ENCODE peak calls at places on chromosome 19, in nine cellular contexts. K is kidney, S is body of pancreas, Z is HL-60, J is tibial artery, C is tibial nerve, A is cardiac muscle cell, U is dorsolateral prefrontal cortex, B is astrocyte. W is an unnamed sample.

GRCh38 chr19:12703056-12703455 is 6.6 kb upstream of the FBXW9 start:
- DNase-seq in Z (no peak), S (no peak), K (no peak), U (no peak), J (no peak), C (no peak), B (peak; percentile 11), A (peak; percentile 44), W (no peak)

GRCh38 chr19:34179066-34179465 is 6.8 kb downstream of the LSM14A start:
- DNase-seq in K (no peak), B (no peak), S (no peak), U (no peak), C (no peak), A (no peak), J (no peak), Z (no peak), W (no peak)

GRCh38 chr19:13795595-13796300 is 505 bp downstream of the ZSWIM4 start:
- DNase-seq in A (peak; percentile 30), S (peak; percentile 39), Z (no peak), K (no peak), B (no peak), J (peak; percentile 73), C (no peak), U (no peak), W (no peak)

GRCh38 chr19:5585461-5586299 is 17.9 kb upstream of the TINCR start:
- DNase-seq in A (peak; percentile 73), C (no peak), S (peak; percentile 48), K (peak; percentile 79), U (no peak), B (no peak), Z (no peak), J (no peak), W (no peak)

GRCh38 chr19:10742494-10742893 is 24.6 kb downstream of the DNM2 start:
- DNase-seq in Z (no peak), A (no peak), B (no peak), C (no peak), K (no peak), J (no peak), U (no peak), S (no peak), W (no peak)

GRCh38 chr19:19230999-19231398 is 19.2 kb downstream of the NCAN start:
- DNase-seq in J (no peak), Z (no peak), U (no peak), C (no peak), A (no peak), B (no peak), K (no peak), S (no peak), W (no peak)

GRCh38 chr19:1214862-1215731 is 9.5 kb downstream of the STK11 start:
- DNase-seq in K (peak; percentile 89), S (peak; percentile 66), Z (no peak), C (no peak), B (no peak), U (no peak), J (peak; percentile 95), A (no peak), W (peak; percentile 77)

GRCh38 chr19:1491114-1491848 is at the start of gene REEP6:
- DNase-seq in J (no peak), U (no peak), Z (no peak), K (no peak), C (no peak), B (no peak), A (no peak), S (no peak), W (no peak)

GRCh38 chr19:38730731-38731589 is 13.3 kb downstream of the CAPN12 start:
- DNase-seq in U (peak; percentile 16), C (no peak), Z (no peak), S (no peak), A (no peak), J (peak; percentile 62), K (peak; percentile 75), B (no peak), W (no peak)

GRCh38 chr19:49541914-49542313 is 14.1 kb downstream of the RCN3 start:
- DNase-seq in Z (no peak), U (no peak), S (no peak), A (no peak), J (no peak), K (no peak), C (no peak), B (no peak), W (no peak)

GRCh38 chr19:4060621-4061177 is 6.0 kb downstream of the ZBTB7A start:
- DNase-seq in C (no peak), U (no peak), S (peak; percentile 49), A (no peak), J (no peak), Z (no peak), B (no peak), K (no peak), W (no peak)
- H3K27ac ChIP-seq in C (peak overlapping the region; percentile 100), U (peak overlapping the region; percentile 96), S (peak overlapping the region; percentile 97), A (no peak overlapping the region), J (peak overlapping the region; percentile 99), Z (peak overlapping the region; percentile 58), B (no peak overlapping the region), K (peak overlapping the region; percentile 92), W (peak overlapping the region; percentile 96)

DNA sequence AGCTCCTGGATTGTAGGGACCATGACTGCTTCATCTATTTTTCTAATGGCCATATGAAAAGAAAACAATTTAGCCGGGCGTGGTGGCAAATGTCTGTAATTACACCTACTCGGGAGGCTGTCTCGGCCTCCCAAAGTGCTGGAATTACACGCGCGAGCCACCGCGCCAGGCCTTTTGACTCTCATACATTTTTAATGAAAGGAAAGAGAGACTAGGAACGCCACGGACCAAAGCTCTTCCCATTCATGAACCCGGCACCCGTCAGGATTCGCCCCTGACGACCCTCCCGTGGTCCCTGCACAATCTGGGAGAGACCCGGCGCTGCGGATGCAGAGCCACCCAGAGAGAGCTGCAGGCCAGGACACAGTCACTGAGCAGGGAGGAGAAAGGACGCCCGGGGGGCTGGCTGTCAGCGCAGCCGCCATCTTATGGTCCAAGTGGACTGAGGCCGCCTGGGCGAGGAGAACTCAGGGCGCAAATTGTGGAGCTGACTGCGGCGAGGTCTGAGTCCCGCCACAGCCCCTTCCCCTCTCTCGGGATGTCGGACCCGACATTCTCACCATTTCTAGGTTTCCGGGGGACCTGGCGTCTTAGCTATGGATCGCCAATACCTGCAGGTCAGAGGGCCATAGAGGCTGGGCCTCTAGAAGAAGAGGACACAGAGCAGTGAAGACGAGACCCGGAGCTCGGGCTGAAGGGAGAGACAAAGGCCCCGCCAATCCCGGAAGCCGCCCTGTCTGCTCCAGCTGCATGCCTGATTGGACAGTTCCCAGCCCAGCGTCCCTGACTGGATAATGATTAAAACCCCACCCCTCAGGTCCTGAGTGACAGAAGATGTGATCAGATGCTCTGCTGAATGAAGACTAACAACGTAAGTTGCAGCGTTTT is at the start of gene ZNF681:
- DNase-seq in B (peak; percentile 87), S (peak; percentile 89), A (peak; percentile 92), Z (no peak), U (peak; percentile 72), J (peak; percentile 91), C (peak; percentile 81), K (peak; percentile 96), W (peak; percentile 89)
- TF ChIP-seq CTCF in B (peak; percentile 12), S (peak; percentile 7), A (peak; percentile 10), Z (no peak), U (no peak), J (no peak), C (no peak), K (no peak), W (peak; percentile 25)

GRCh38 chr19:40234429-40235237 is 8.1 kb upstream of the CCNP start:
- DNase-seq in U (no peak), K (peak; percentile 72), Z (no peak), B (no peak), S (no peak), A (no peak), C (no peak), J (no peak), W (no peak)
- H3K27ac ChIP-seq in U (no peak overlapping the region), K (no peak overlapping the region), Z (no peak overlapping the region), B (no peak overlapping the region), S (no peak overlapping the region), A (no peak overlapping the region), C (no peak overlapping the region), J (no peak overlapping the region), W (no peak overlapping the region)

DNA sequence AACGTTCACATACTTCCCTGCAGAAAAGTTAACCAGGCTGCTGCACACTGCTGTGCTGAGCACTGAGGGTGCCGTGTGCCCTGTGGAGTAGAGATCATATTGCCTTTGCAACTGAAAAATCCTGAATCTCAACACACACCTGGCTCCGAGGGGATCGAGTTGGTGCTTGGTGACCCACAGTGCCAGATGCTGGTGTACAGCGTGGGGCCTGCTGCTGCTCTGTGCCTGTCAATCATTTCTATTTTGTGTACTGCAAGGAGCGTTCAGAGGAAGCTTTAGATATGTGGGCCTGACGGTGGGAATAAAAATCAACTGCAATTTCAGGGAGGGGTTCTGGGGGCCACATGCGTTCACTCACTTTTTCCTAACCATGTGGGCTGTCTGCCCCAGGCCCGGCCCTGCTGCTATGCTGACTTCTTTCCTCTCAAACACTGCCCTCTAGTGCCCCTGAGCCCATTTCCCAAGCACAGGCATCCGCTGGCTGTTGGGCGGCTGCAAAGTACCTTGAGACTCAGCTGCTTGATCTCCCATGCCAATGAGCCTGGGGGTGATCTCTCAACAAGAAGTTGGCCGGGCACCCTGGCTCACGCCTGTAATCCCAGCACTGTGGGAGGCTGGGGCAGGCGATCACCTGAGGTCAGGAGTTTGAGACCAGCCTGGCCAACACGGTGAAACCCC is 9.7 kb upstream of the LENG8 start:
- DNase-seq in C (peak; percentile 30), J (no peak), B (no peak), K (no peak), Z (peak; percentile 69), A (peak; percentile 70), U (peak; percentile 62), S (peak; percentile 95), W (no peak)
- TF ChIP-seq CTCF in C (peak; percentile 22), J (no peak), B (peak; percentile 42), K (peak; percentile 37), Z (peak; percentile 56), A (peak; percentile 65), U (peak; percentile 74), S (peak; percentile 86), W (peak; percentile 44)

GRCh38 chr19:57559008-57559403 is 657 bp downstream of the ZNF550 start:
- DNase-seq in U (no peak), S (no peak), C (no peak), A (peak; percentile 41), K (peak; percentile 64), Z (peak; percentile 48), J (no peak), B (no peak), W (peak; percentile 18)

GRCh38 chr19:57559404-57560025 is at the start of gene ZNF550:
- DNase-seq in U (peak; percentile 86), S (peak; percentile 93), Z (peak; percentile 92), A (peak; percentile 92), C (peak; percentile 87), J (peak; percentile 93), B (peak; percentile 86), K (peak; percentile 96), W (peak; percentile 92)

GRCh38 chr19:57558525-57558924 is 1.1 kb downstream of the ZNF550 start:
- DNase-seq in U (no peak), S (no peak), B (no peak), A (peak; percentile 23), J (no peak), K (no peak), C (no peak), Z (no peak), W (no peak)

GRCh38 chr19:57563547-57563946 is 3.9 kb upstream of the ZNF550 start:
- DNase-seq in Z (no peak), S (no peak), B (no peak), C (no peak), K (no peak), U (no peak), J (no peak), A (no peak), W (no peak)

DNA sequence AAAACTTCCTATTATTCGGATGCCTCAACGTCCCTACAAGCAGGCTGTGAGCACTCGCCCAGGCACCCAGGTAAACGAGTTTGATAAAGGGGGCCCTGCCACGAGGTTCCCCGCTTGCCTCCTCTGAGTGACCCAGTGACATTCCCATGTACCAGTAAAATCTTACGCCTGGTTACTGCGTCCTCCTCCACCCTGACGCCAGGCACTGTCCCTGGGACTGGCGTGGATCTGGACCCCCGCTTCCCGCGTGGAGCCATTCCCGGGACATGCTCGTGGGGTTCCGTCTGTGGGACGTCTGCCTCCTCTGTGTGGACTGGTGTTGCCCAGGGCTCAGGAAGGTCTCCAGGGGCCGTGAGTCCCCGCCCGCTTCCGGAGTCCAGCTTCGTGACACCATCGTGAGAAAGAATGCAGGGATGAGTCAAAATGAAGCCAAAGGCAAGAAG is 407 bp upstream of the ZNF550 start:
- DNase-seq in S (no peak), K (peak; percentile 68), U (no peak), A (no peak), C (no peak), B (peak; percentile 60), Z (no peak), J (no peak), W (peak; percentile 51)
- H3K27ac ChIP-seq in S (no peak overlapping the region), K (no peak overlapping the region), U (peak overlapping the region; percentile 56), A (no peak overlapping the region), C (peak overlapping the region; percentile 75), B (peak overlapping the region; percentile 62), Z (peak overlapping the region; percentile 86), J (peak overlapping the region; percentile 65), W (peak overlapping the region; percentile 88)